ENCODE peak calls at places on chromosomes 3 and 15, in five cellular contexts. F is AG10803, X is naive B cell, J is dorsolateral prefrontal cortex, P is astrocyte of the spinal cord. I is an unnamed sample.

GRCh38 chr3:141058996-141059395 is 7.8 kb downstream of the SPSB4 start:
- DNase-seq in F (no peak), X (no peak), J (no peak), P (no peak), I (no peak)

GRCh38 chr3:149310796-149311534 is 22.5 kb downstream of the TM4SF18 start:
- DNase-seq in F (no peak), X (no peak), J (no peak), P (no peak), I (no peak)

GRCh38 chr3:195807681-195808121 is 4.0 kb downstream of the MUC4 start:
- DNase-seq in F (no peak), X (no peak), J (no peak), P (no peak), I (no peak)

GRCh38 chr3:123335007-123335670 is 113.8 kb downstream of the ADCY5 start:
- DNase-seq in F (no peak), X (no peak), J (peak; percentile 25), P (no peak), I (no peak)

GRCh38 chr3:182606905-182607504 is 186.3 kb upstream of the ATP11B start:
- DNase-seq in F (no peak), X (no peak), J (no peak), P (no peak), I (no peak)

GRCh38 chr15:69576035-69576526 is 123.5 kb downstream of the RPLP1 start:
- DNase-seq in F (peak; percentile 16), X (peak; percentile 39), J (peak; percentile 60), P (no peak), I (peak; percentile 26)

GRCh38 chr15:47507221-47507985 is 209.9 kb upstream of the SEMA6D start:
- DNase-seq in F (no peak), X (no peak), J (no peak), P (no peak), I (no peak)

GRCh38 chr3:150765949-150766720 is 3.2 kb upstream of the SIAH2 start:
- DNase-seq in F (peak; percentile 61), X (no peak), J (no peak), P (peak; percentile 77), I (no peak)

GRCh38 chr3:44318929-44319328 is 19.6 kb upstream of the TCAIM start:
- DNase-seq in F (no peak), X (no peak), J (no peak), P (no peak), I (no peak)

GRCh38 chr3:145678401-145678800 is 482.6 kb downstream of the PLOD2 start:
- DNase-seq in F (peak; percentile 0), X (no peak), J (no peak), P (peak; percentile 27), I (no peak)

GRCh38 chr15:80832676-80833075 is 53.5 kb downstream of the CEMIP start:
- DNase-seq in F (no peak), X (no peak), J (no peak), P (no peak), I (no peak)

GRCh38 chr3:115990669-115991068 is 367.4 kb downstream of the GAP43 start:
- DNase-seq in F (no peak), X (no peak), J (no peak), P (no peak), I (no peak)

GRCh38 chr15:93152951-93153350 is 63.9 kb upstream of the RGMA start:
- DNase-seq in F (no peak), X (no peak), J (no peak), P (peak; percentile 55), I (peak; percentile 80)

GRCh38 chr3:148903022-148903442 is 37.9 kb downstream of the CPA3 start:
- DNase-seq in F (peak; percentile 49), X (no peak), J (no peak), P (peak; percentile 49), I (no peak)

GRCh38 chr15:83558146-83558545 is 95.8 kb upstream of the ADAMTSL3 start:
- DNase-seq in F (no peak), X (no peak), J (no peak), P (no peak), I (no peak)

GRCh38 chr3:184602406-184603155 is 41.0 kb downstream of the EPHB3 start:
- DNase-seq in F (no peak), X (no peak), J (peak; percentile 23), P (no peak), I (no peak)

GRCh38 chr3:142663865-142664264 is 60.0 kb upstream of the TRPC1 start:
- DNase-seq in F (no peak), X (no peak), J (no peak), P (no peak), I (no peak)

GRCh38 chr15:101038327-101039003 is 119.3 kb downstream of the LRRK1 start:
- DNase-seq in F (no peak), X (no peak), J (no peak), P (no peak), I (no peak)

GRCh38 chr3:28901029-28901428 is 379.8 kb upstream of the RBMS3 start:
- DNase-seq in F (peak; percentile 51), X (no peak), J (no peak), P (no peak), I (no peak)

GRCh38 chr3:104214937-104215336 is 1151.8 kb upstream of the ALCAM start:
- DNase-seq in F (no peak), X (no peak), J (no peak), P (no peak), I (no peak)

GRCh38 chr3:191376742-191377141 is 46.4 kb upstream of the UTS2B start:
- DNase-seq in F (peak; percentile 80), X (no peak), J (no peak), P (peak; percentile 82), I (no peak)

GRCh38 chr15:64209680-64210334 is 47.0 kb upstream of the PPIB start:
- DNase-seq in F (peak; percentile 39), X (peak; percentile 6), J (no peak), P (peak; percentile 65), I (no peak)

GRCh38 chr3:147195896-147196295 is 210.4 kb downstream of the ZIC4 start:
- DNase-seq in F (peak; percentile 19), X (no peak), J (no peak), P (peak; percentile 24), I (no peak)

GRCh38 chr3:63613561-63613960 is 38.9 kb upstream of the SNTN start:
- DNase-seq in F (peak; percentile 88), X (no peak), J (no peak), P (peak; percentile 23), I (no peak)

GRCh38 chr3:71680588-71680987 is 44.6 kb downstream of the EIF4E3 start:
- DNase-seq in F (peak; percentile 58), X (no peak), J (no peak), P (peak; percentile 54), I (no peak)

GRCh38 chr3:63791974-63792373 is 27.1 kb upstream of the C3orf49 start:
- DNase-seq in F (peak; percentile 89), X (no peak), J (no peak), P (peak; percentile 36), I (no peak)

GRCh38 chr3:139129892-139130291 is 85.2 kb upstream of the PRR23C start:
- DNase-seq in F (no peak), X (no peak), J (no peak), P (no peak), I (no peak)

GRCh38 chr15:71329041-71329440 is 213.8 kb downstream of the THSD4 start:
- DNase-seq in F (no peak), X (no peak), J (no peak), P (peak; percentile 61), I (no peak)

GRCh38 chr15:100108346-100108745 is 233.4 kb downstream of the ADAMTS17 start:
- DNase-seq in F (no peak), X (no peak), J (no peak), P (no peak), I (no peak)

GRCh38 chr3:124886168-124887051 is 755 bp downstream of the ITGB5 start:
- DNase-seq in F (peak; percentile 63), X (no peak), J (no peak), P (peak; percentile 47), I (peak; percentile 21)

GRCh38 chr3:185069583-185070030 is 83.3 kb downstream of the C3orf70 start:
- DNase-seq in F (no peak), X (no peak), J (no peak), P (no peak), I (no peak)

GRCh38 chr3:64174328-64174727 is 50.9 kb downstream of the PRICKLE2 start:
- DNase-seq in F (peak; percentile 68), X (no peak), J (no peak), P (no peak), I (no peak)

GRCh38 chr15:29220852-29221251 is 48.8 kb downstream of the NSMCE3 start:
- DNase-seq in F (peak; percentile 1), X (no peak), J (no peak), P (no peak), I (peak; percentile 4)

GRCh38 chr3:16329036-16329791 is 64.2 kb downstream of the OXNAD1 start:
- DNase-seq in F (no peak), X (no peak), J (no peak), P (no peak), I (no peak)

GRCh38 chr15:79640206-79640605 is 208.1 kb downstream of the MINAR1 start:
- DNase-seq in F (peak; percentile 86), X (no peak), J (no peak), P (peak; percentile 74), I (no peak)

GRCh38 chr3:12999147-13000140 is 73.8 kb downstream of the IQSEC1 start:
- DNase-seq in F (no peak), X (peak; percentile 71), J (no peak), P (no peak), I (peak; percentile 43)

GRCh38 chr3:12522721-12523120 is 22.6 kb downstream of the MKRN2OS start:
- DNase-seq in F (no peak), X (no peak), J (no peak), P (no peak), I (no peak)

GRCh38 chr3:169390741-169391300 is 272.7 kb downstream of the MECOM start:
- DNase-seq in F (no peak), X (no peak), J (no peak), P (no peak), I (no peak)

I was measured in anterior cingulate cortex.